ENCODE peak calls at places on chromosomes 1 and 21, in six cellular contexts. N is H9, M is H1, H is trophoblast cell, L is IMR-90, P is mesenchymal stem cell. Q is an unnamed sample.

GRCh38 chr21:14523234-14523633 is 22.9 kb downstream of the SAMSN1 start:
- DNase-seq in H (peak; percentile 40), M (no peak), N (no peak), L (no peak), P (no peak), Q (no peak)

GRCh38 chr1:86906419-86906818 is 7.5 kb downstream of the SELENOF start:
- DNase-seq in P (peak; percentile 14), N (no peak), L (no peak), H (no peak), M (no peak), Q (no peak)

GRCh38 chr1:23902611-23903278 is 10.4 kb downstream of the CNR2 start:
- DNase-seq in L (no peak), P (no peak), H (peak; percentile 16), N (no peak), M (no peak), Q (no peak)

GRCh38 chr1:7587726-7588456 is 183.2 kb upstream of the VAMP3 start:
- DNase-seq in N (no peak), H (no peak), P (no peak), M (no peak), L (no peak), Q (no peak)

GRCh38 chr1:216830402-216830801 is 107.2 kb upstream of the ESRRG start:
- DNase-seq in N (no peak), M (no peak), P (no peak), L (no peak), H (no peak), Q (no peak)

GRCh38 chr1:24252185-24252584 is 65.1 kb upstream of the IFNLR1 start:
- DNase-seq in M (no peak), L (no peak), N (no peak), H (no peak), P (no peak), Q (no peak)

GRCh38 chr1:36369061-36369470 is 16.7 kb downstream of the STK40 start:
- DNase-seq in P (peak; percentile 75), H (peak; percentile 90), N (peak; percentile 86), L (peak; percentile 60), M (peak; percentile 46), Q (peak; percentile 77)

GRCh38 chr1:147897030-147897756 is 5.4 kb upstream of the GJA8 start:
- DNase-seq in H (no peak), N (no peak), L (no peak), M (no peak), P (no peak), Q (peak; percentile 65)

GRCh38 chr1:155073377-155074272 is 5.0 kb upstream of the EFNA3 start:
- DNase-seq in M (no peak), N (no peak), L (no peak), H (no peak), P (no peak), Q (no peak)

GRCh38 chr1:155218854-155219591 is 10.5 kb downstream of the MTX1 start:
- DNase-seq in L (peak; percentile 69), H (peak; percentile 85), M (no peak), N (peak; percentile 57), P (peak; percentile 62), Q (no peak)

GRCh38 chr1:26156285-26157038 is 2.4 kb upstream of the FAM110D start:
- DNase-seq in L (no peak), M (no peak), H (no peak), N (peak; percentile 73), P (no peak), Q (no peak)

GRCh38 chr1:20211511-20211931 is 25.2 kb upstream of the PLA2G2C start:
- DNase-seq in L (no peak), P (no peak), N (no peak), H (peak; percentile 85), M (no peak), Q (no peak)

GRCh38 chr1:214067853-214068703 is 80.3 kb downstream of the PROX1 start:
- DNase-seq in M (no peak), N (no peak), L (no peak), P (no peak), H (no peak), Q (no peak)

GRCh38 chr1:75472971-75473603 is 137.8 kb downstream of the SLC44A5 start:
- DNase-seq in H (no peak), N (no peak), P (no peak), M (no peak), L (no peak), Q (no peak)

GRCh38 chr1:203116048-203116810 is 11.3 kb upstream of the ADORA1 start:
- DNase-seq in M (no peak), L (no peak), P (no peak), N (no peak), H (peak; percentile 37), Q (no peak)

GRCh38 chr1:112938188-112938587 is 17.8 kb downstream of the SLC16A1 start:
- DNase-seq in P (no peak), H (no peak), L (peak; percentile 42), N (no peak), M (no peak), Q (no peak)

GRCh38 chr21:35361984-35362383 is 312.9 kb upstream of the RUNX1 start:
- DNase-seq in P (no peak), L (no peak), H (no peak), M (no peak), N (no peak), Q (no peak)

GRCh38 chr1:192147626-192148025 is 10.6 kb upstream of the RGS18 start:
- DNase-seq in P (peak; percentile 17), N (no peak), L (peak; percentile 43), M (no peak), H (peak; percentile 74), Q (no peak)

GRCh38 chr1:176976771-176977170 is 187.7 kb downstream of the ASTN1 start:
- DNase-seq in P (no peak), L (no peak), M (no peak), N (no peak), H (no peak), Q (no peak)

GRCh38 chr1:157732755-157733154 is 32.2 kb upstream of the FCRL3 start:
- DNase-seq in L (no peak), H (no peak), M (no peak), N (no peak), P (no peak), Q (no peak)
- H4K91ac ChIP-seq in L (no peak overlapping the region), H (no peak overlapping the region), M (no peak overlapping the region), N (no peak overlapping the region), P (no peak overlapping the region), Q (no peak overlapping the region)

DNA sequence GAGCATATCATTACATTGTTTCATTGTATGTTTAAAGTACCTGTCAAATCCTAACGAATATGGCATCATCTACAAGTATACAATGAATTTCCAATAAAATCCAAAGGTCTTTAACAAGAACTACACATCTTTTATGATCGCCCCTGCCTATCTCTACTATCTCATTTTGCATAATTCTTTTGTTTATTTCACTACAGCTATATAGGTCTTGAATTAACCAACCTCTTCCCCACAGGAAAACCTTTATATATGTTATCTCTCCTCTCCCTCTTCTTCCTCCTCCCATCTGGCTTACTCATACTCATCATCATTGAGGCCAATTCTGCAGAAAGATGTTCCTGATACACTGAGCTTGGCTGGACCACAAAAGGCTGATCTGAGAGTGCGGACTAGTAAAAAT is 175.5 kb downstream of the DENND1B start:
- DNase-seq in H (no peak), N (no peak), M (no peak), P (no peak), L (no peak), Q (no peak)
- H4K91ac ChIP-seq in H (no peak overlapping the region), N (no peak overlapping the region), M (no peak overlapping the region), P (no peak overlapping the region), L (no peak overlapping the region), Q (no peak overlapping the region)

GRCh38 chr1:230067871-230068814 is 1.1 kb downstream of the GALNT2 start:
- DNase-seq in M (no peak), N (no peak), L (no peak), P (peak; percentile 54), H (peak; percentile 49), Q (peak; percentile 45)
- H4K91ac ChIP-seq in M (no peak overlapping the region), N (no peak overlapping the region), L (peak overlapping the region; percentile 11), P (peak overlapping the region; percentile 66), H (peak overlapping the region; percentile 87), Q (no peak overlapping the region)

GRCh38 chr1:97053275-97053674 is 331.7 kb downstream of the PTBP2 start:
- DNase-seq in H (no peak), M (no peak), P (no peak), N (no peak), L (no peak), Q (no peak)

GRCh38 chr1:97056386-97056785 is 334.8 kb downstream of the PTBP2 start:
- DNase-seq in P (no peak), H (no peak), N (no peak), L (no peak), M (no peak), Q (no peak)

GRCh38 chr1:97047412-97047793 is 325.8 kb downstream of the PTBP2 start:
- DNase-seq in H (no peak), N (no peak), L (no peak), M (no peak), P (no peak), Q (no peak)

GRCh38 chr1:97050501-97050900 is 328.9 kb downstream of the PTBP2 start:
- DNase-seq in P (peak; percentile 49), M (no peak), L (peak; percentile 59), H (peak; percentile 49), N (no peak), Q (no peak)

GRCh38 chr1:97051823-97052222 is 330.2 kb downstream of the PTBP2 start:
- DNase-seq in L (no peak), N (no peak), M (no peak), H (no peak), P (no peak), Q (no peak)
- H4K91ac ChIP-seq in L (no peak overlapping the region), N (no peak overlapping the region), M (no peak overlapping the region), H (no peak overlapping the region), P (no peak overlapping the region), Q (no peak overlapping the region)

DNA sequence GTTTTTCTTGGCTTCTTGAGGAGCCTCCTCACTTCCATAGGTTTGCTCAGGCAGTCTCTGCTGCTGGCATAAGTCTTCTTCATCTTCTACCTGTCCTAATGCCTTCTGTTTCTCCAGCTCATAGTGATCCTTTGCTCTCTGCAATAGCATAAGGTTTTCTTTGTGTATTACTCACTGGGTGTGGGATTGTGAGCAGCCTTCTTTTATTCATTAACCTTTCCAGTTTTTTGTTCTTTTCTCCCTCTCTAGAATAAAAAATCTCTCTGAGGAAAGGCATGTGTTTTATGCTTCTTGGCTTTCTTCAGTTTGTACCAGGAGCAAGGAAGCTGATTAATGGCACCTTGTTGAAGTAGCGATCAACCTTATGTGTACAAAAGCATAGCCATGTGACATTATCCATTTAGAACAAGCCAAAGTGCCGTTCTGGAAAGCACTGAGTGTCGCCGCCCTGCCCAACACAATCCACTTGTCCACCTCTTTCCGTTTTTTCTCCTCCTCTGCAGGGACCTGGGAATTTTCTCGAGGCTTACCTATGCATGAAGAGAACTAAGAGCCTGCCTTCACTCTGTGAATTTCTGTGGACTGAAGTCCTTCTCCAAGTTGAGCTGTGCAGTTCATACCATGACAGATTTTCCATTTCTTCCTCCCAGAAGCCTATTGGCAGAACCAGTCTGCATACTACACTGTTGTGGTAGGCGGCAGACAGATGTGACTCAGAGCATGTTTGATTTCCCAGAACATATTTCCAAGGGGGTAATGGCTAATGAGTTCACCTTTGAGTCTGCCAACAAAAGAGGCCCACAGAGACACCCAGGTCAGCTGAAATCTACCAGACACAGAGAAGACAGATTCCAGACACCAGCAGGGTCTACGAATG is 39.0 kb downstream of the DPT start:
- DNase-seq in N (no peak), H (peak; percentile 4), L (no peak), M (no peak), P (peak; percentile 47), Q (no peak)
- H4K91ac ChIP-seq in N (no peak overlapping the region), H (peak overlapping the region; percentile 98), L (no peak overlapping the region), M (no peak overlapping the region), P (no peak overlapping the region), Q (no peak overlapping the region)

GRCh38 chr1:43418858-43419257 is 29.2 kb downstream of the SZT2 start:
- DNase-seq in H (no peak), N (no peak), L (no peak), M (no peak), P (no peak), Q (no peak)
- H4K91ac ChIP-seq in H (no peak overlapping the region), N (no peak overlapping the region), L (no peak overlapping the region), M (no peak overlapping the region), P (no peak overlapping the region), Q (no peak overlapping the region)

GRCh38 chr21:45011426-45011825 is 63.0 kb upstream of the ADARB1 start:
- DNase-seq in P (no peak), N (no peak), M (no peak), H (no peak), L (no peak), Q (no peak)
- H4K91ac ChIP-seq in P (peak overlapping the region; percentile 8), N (no peak overlapping the region), M (peak overlapping the region; percentile 20), H (peak overlapping the region; percentile 94), L (peak overlapping the region; percentile 100), Q (no peak overlapping the region)

Q was measured in neuronal stem cell.